ENCODE peak calls at places on chromosomes 13 and 19, in six cellular contexts. E, I, F, H, U and T are unnamed samples.

GRCh38 chr13:98880673-98881072 is 97.2 kb downstream of the DOCK9 start:
- DNase-seq in F (no peak), H (no peak), E (no peak), U (no peak), I (no peak), T (no peak)

GRCh38 chr13:40438022-40438692 is 228.3 kb downstream of the FOXO1 start:
- DNase-seq in U (no peak), H (no peak), I (no peak), F (no peak), E (no peak), T (no peak)

GRCh38 chr13:95388420-95389079 is 87.3 kb upstream of the ABCC4 start:
- DNase-seq in I (no peak), U (no peak), F (no peak), H (peak), E (no peak), T (no peak)

GRCh38 chr19:400976-401835 is 7.7 kb downstream of the C2CD4C start:
- DNase-seq in F (no peak), U (no peak), I (no peak), E (no peak), H (peak), T (no peak)

GRCh38 chr19:29806098-29806866 is 5.5 kb upstream of the CCNE1 start:
- DNase-seq in H (no peak), I (no peak), U (no peak), E (no peak), F (no peak), T (peak)

GRCh38 chr19:48415395-48415794 is 21.9 kb downstream of the GRIN2D start:
- DNase-seq in E (peak), F (no peak), I (peak), H (peak), U (peak), T (peak)

GRCh38 chr13:45047394-45048328 is 58.3 kb downstream of the GPALPP1 start:
- DNase-seq in F (peak), H (peak), E (peak), U (peak), I (peak), T (peak)

GRCh38 chr19:15935167-15935702 is 906 bp upstream of the CYP4F11 start:
- DNase-seq in H (no peak), F (no peak), U (no peak), I (no peak), E (no peak), T (no peak)

GRCh38 chr13:25806304-25806974 is 245.4 kb downstream of the SHISA2 start:
- DNase-seq in F (no peak), E (no peak), H (no peak), I (peak), U (no peak), T (no peak)

GRCh38 chr13:48942131-48942530 is 33.6 kb upstream of the FNDC3A start:
- DNase-seq in E (no peak), U (no peak), I (no peak), H (no peak), F (no peak), T (no peak)

GRCh38 chr13:100541882-100542545 is 46.6 kb downstream of the GGACT start:
- DNase-seq in H (no peak), I (no peak), F (no peak), E (no peak), U (no peak), T (no peak)

GRCh38 chr13:31875134-31875533 is 135.8 kb downstream of the RXFP2 start:
- DNase-seq in E (no peak), I (no peak), F (no peak), U (no peak), H (no peak), T (no peak)